ENCODE peak calls at places on chromosomes 5 and 9, in seven cellular contexts. N is transverse colon, S is stomach, J is K562, R is H1, T is spleen, U is GM23338. K is an unnamed sample.

GRCh38 chr5:72234265-72234700 is 85.8 kb downstream of the MRPS27 start:
- DNase-seq in N (no peak), S (no peak), J (peak; percentile 87), R (no peak), T (no peak), U (peak; percentile 43), K (no peak)

GRCh38 chr9:93202919-93203712 is 19.2 kb downstream of the WNK2 start:
- DNase-seq in N (no peak), S (no peak), J (no peak), R (no peak), T (peak; percentile 47), U (no peak), K (no peak)

GRCh38 chr9:27125030-27125429 is 16.0 kb downstream of the TEK start:
- DNase-seq in N (peak; percentile 57), S (peak; percentile 31), J (no peak), R (no peak), T (no peak), U (no peak), K (peak; percentile 93)

GRCh38 chr9:134770972-134771971 is 109.3 kb upstream of the FCN2 start:
- DNase-seq in N (no peak), S (no peak), J (peak; percentile 23), R (no peak), T (no peak), U (no peak), K (no peak)

GRCh38 chr9:96085536-96086143 is 210.1 kb downstream of the ERCC6L2 start:
- DNase-seq in N (no peak), S (no peak), J (no peak), R (no peak), T (no peak), U (no peak), K (no peak)

GRCh38 chr5:50593681-50594080 is 72.8 kb upstream of the PARP8 start:
- DNase-seq in N (no peak), S (no peak), J (no peak), R (no peak), T (no peak), U (no peak), K (no peak)

GRCh38 chr9:123120131-123120530 is 86.7 kb downstream of the GPR21 start:
- DNase-seq in N (no peak), S (no peak), J (no peak), R (no peak), T (no peak), U (no peak), K (no peak)

GRCh38 chr9:109171926-109172325 is 4.9 kb upstream of the FRRS1L start:
- DNase-seq in N (no peak), S (no peak), J (peak; percentile 29), R (no peak), T (no peak), U (no peak), K (no peak)

GRCh38 chr5:173187054-173187743 is 42.9 kb downstream of the BNIP1 start:
- DNase-seq in N (no peak), S (no peak), J (peak; percentile 12), R (peak; percentile 59), T (no peak), U (peak; percentile 64), K (no peak)

GRCh38 chr5:19928556-19929421 is 59.2 kb downstream of the CDH18 start:
- DNase-seq in N (no peak), S (no peak), J (no peak), R (no peak), T (no peak), U (peak; percentile 8), K (no peak)

GRCh38 chr5:143398451-143399237 is 4.8 kb downstream of the NR3C1 start:
- DNase-seq in N (no peak), S (no peak), J (no peak), R (no peak), T (no peak), U (no peak), K (no peak)

GRCh38 chr9:131657456-131657855 is 82.4 kb downstream of the RAPGEF1 start:
- DNase-seq in N (no peak), S (no peak), J (no peak), R (no peak), T (no peak), U (no peak), K (no peak)

GRCh38 chr9:131656356-131657030 is 83.4 kb downstream of the RAPGEF1 start:
- DNase-seq in N (peak; percentile 77), S (peak; percentile 62), J (no peak), R (no peak), T (peak; percentile 96), U (no peak), K (peak; percentile 83)

GRCh38 chr9:131658753-131659129 is 81.1 kb downstream of the RAPGEF1 start:
- DNase-seq in N (no peak), S (no peak), J (no peak), R (no peak), T (no peak), U (no peak), K (no peak)

GRCh38 chr9:131657031-131657377 is 82.9 kb downstream of the RAPGEF1 start:
- DNase-seq in N (peak; percentile 47), S (no peak), J (no peak), R (no peak), T (no peak), U (no peak), K (no peak)

DNA sequence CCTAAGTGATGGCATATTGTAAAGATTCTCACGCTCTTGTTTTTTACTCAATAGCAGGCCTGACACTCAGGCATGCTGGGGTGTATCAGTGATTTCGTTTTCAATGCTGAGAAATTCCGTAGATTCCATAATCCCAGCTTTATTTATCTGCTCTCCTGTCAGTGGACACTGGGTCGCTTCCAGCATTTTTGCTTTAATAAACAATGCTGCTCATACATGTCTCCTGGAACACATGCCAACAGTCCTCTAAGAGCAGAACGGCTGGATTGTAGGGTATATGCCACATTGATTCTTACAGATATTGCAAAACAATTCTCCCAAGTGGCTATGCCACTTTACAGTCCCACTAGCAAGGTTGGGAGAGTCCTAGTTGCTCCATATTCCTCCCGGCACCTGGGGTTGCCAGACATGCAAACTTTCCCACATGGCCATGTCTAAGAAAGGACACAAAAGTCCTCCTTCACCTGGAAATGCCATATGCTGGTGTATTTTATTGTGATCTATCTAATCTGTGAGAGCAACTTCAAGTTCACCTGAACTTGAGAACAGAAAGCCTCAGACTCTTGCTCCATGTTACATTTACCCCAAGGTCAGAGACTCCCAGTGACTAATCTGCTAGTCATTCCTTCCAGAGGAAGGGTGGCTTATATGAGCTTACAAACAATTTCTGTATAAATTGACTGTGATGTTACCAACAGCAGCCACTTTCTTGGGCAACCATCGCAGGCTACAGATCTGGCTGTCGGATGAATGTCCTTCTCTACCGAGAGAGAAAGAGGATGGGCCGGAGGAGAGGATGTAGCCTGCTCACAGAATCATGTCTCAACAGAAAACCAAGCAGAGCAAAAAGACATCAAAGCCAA is 81.8 kb downstream of the RAPGEF1 start:
- DNase-seq in N (no peak), S (no peak), J (no peak), R (no peak), T (no peak), U (no peak), K (no peak)
- TF ChIP-seq POLR2AphosphoS5 in N (peak; percentile 16), S (peak; percentile 75), J (no peak), R (no peak), T (no peak), U (no peak), K (no peak)

GRCh38 chr9:126014726-126015125 is 267.6 kb downstream of the PBX3 start:
- DNase-seq in N (no peak), S (no peak), J (no peak), R (no peak), T (no peak), U (no peak), K (no peak)

GRCh38 chr9:126015446-126015845 is 268.3 kb downstream of the PBX3 start:
- DNase-seq in N (no peak), S (no peak), J (no peak), R (no peak), T (no peak), U (no peak), K (no peak)

GRCh38 chr9:126017758-126018157 is 270.6 kb downstream of the PBX3 start:
- DNase-seq in N (no peak), S (no peak), J (no peak), R (no peak), T (no peak), U (no peak), K (no peak)

GRCh38 chr9:126020836-126021235 is 273.7 kb downstream of the PBX3 start:
- DNase-seq in N (no peak), S (no peak), J (no peak), R (no peak), T (peak; percentile 42), U (no peak), K (no peak)

GRCh38 chr9:126016579-126017290 is 269.6 kb downstream of the PBX3 start:
- DNase-seq in N (no peak), S (no peak), J (no peak), R (no peak), T (no peak), U (no peak), K (no peak)
- H3K27ac ChIP-seq in N (no peak overlapping the region), S (no peak overlapping the region), J (no peak overlapping the region), R (no peak overlapping the region), T (no peak overlapping the region), U (no peak overlapping the region), K (no peak overlapping the region)

DNA sequence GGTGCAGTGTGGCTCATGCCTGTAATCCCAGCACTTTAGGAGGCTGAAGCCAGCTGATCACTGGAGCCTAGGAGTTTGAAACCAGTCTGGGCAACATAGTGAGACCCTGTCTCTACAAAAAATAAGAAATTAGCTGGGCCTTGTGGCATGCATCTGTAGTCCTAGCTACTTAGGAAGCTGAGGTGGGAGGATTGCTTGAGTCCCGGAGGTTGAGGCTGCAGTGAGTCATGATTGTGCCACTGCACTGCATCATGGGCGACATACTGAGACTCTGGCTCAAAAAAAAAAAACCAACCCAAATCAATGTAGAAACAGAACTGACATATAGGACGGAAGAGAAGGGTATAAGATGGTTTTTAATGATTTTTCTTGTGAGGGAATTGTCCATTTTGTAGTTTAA is 27.7 kb downstream of the G3BP1 start:
- DNase-seq in N (no peak), S (no peak), J (no peak), R (no peak), T (no peak), U (no peak), K (no peak)
- H3K36me3 ChIP-seq in N (no peaks in the 10 kb centered on the region), S (peaks cover 53% of the 10 kb centered on the region), J (peaks cover 98% of the 10 kb centered on the region), R (peaks cover 91% of the 10 kb centered on the region), T (peaks cover 93% of the 10 kb centered on the region), U (peaks cover 94% of the 10 kb centered on the region), K (peaks cover 99% of the 10 kb centered on the region)

GRCh38 chr5:113166710-113167366 is 190.2 kb downstream of the DCP2 start:
- DNase-seq in N (no peak), S (no peak), J (no peak), R (no peak), T (no peak), U (no peak), K (no peak)
- TF ChIP-seq POLR2AphosphoS5 in N (no peak), S (no peak), J (no peak), R (no peak), T (no peak), U (no peak), K (no peak)

GRCh38 chr5:133453084-133453765 is 159.1 kb downstream of the FSTL4 start:
- DNase-seq in N (no peak), S (no peak), J (no peak), R (no peak), T (no peak), U (no peak), K (no peak)
- H3K27ac ChIP-seq in N (no peak overlapping the region), S (no peak overlapping the region), J (no peak overlapping the region), R (no peak overlapping the region), T (no peak overlapping the region), U (no peak overlapping the region), K (no peak overlapping the region)

DNA sequence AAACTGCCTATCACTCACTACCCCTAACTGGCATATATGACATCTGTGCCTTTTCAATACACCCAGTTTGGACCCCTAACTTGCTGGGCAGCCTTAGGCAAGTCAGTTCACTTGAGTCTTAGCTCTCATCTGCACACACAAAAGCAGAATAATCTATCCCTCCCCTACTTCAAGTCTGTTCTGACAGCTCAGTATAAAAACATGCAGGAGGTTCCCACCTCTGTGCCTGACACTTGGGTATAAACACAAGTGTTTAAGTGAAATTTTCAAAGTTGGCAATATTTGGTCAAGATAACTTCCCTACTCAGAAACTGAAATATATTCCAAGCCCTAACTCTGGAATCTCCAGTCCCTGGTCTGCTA is 12.6 kb downstream of the HNRNPH1 start:
- DNase-seq in N (no peak), S (no peak), J (no peak), R (no peak), T (no peak), U (no peak), K (no peak)
- H3K36me3 ChIP-seq in N (no peaks in the 10 kb centered on the region), S (peaks cover 60% of the 10 kb centered on the region), J (peaks cover 88% of the 10 kb centered on the region), R (peaks cover 58% of the 10 kb centered on the region), T (peaks cover 92% of the 10 kb centered on the region), U (peaks cover 49% of the 10 kb centered on the region), K (peaks cover 53% of the 10 kb centered on the region)

K was measured in sigmoid colon.